ENCODE peak calls at places on chromosomes 1 and 21, in five cellular contexts. R is body of pancreas; I is CD8-positive, alpha-beta T cell; G is left lung; A is HCT116. T is an unnamed sample.

GRCh38 chr1:210377934-210378333 is 49.2 kb downstream of the HHAT start:
- DNase-seq in R (no peak), I (no peak), G (no peak), A (no peak), T (no peak)

GRCh38 chr1:97340951-97341350 is 579.9 kb downstream of the DPYD start:
- DNase-seq in R (no peak), I (no peak), G (no peak), A (no peak), T (no peak)

GRCh38 chr1:45752441-45753052 is 2.1 kb upstream of the IPP start:
- DNase-seq in R (no peak), I (no peak), G (no peak), A (no peak), T (no peak)

GRCh38 chr21:46661211-46661625 is 25.7 kb downstream of the PRMT2 start:
- DNase-seq in R (peak; percentile 47), I (no peak), G (peak; percentile 62), A (no peak), T (peak; percentile 76)

GRCh38 chr1:234960722-234961467 is 167.7 kb downstream of the TOMM20 start:
- DNase-seq in R (peak; percentile 91), I (no peak), G (peak; percentile 55), A (no peak), T (no peak)

GRCh38 chr21:37670883-37671282 is 245.4 kb downstream of the KCNJ6 start:
- DNase-seq in R (no peak), I (no peak), G (no peak), A (no peak), T (no peak)

GRCh38 chr21:36966846-36967657 is 583 bp upstream of the HLCS start:
- DNase-seq in R (peak; percentile 32), I (no peak), G (peak; percentile 36), A (no peak), T (no peak)

GRCh38 chr21:24076179-24076578 is 1531.1 kb downstream of the MRPL39 start:
- DNase-seq in R (no peak), I (no peak), G (no peak), A (no peak), T (no peak)

GRCh38 chr1:59673575-59674467 is 140.9 kb upstream of the HOOK1 start:
- DNase-seq in R (peak; percentile 73), I (no peak), G (peak; percentile 82), A (no peak), T (peak; percentile 88)

GRCh38 chr1:28369225-28369517 is 369 bp upstream of the PHACTR4 start:
- DNase-seq in R (no peak), I (no peak), G (no peak), A (no peak), T (no peak)
- H3K27ac ChIP-seq in R (peak overlapping the region; percentile 95), I (peak overlapping the region; percentile 67), G (peak overlapping the region; percentile 95), A (peak overlapping the region; percentile 92), T (peak overlapping the region; percentile 94)

DNA sequence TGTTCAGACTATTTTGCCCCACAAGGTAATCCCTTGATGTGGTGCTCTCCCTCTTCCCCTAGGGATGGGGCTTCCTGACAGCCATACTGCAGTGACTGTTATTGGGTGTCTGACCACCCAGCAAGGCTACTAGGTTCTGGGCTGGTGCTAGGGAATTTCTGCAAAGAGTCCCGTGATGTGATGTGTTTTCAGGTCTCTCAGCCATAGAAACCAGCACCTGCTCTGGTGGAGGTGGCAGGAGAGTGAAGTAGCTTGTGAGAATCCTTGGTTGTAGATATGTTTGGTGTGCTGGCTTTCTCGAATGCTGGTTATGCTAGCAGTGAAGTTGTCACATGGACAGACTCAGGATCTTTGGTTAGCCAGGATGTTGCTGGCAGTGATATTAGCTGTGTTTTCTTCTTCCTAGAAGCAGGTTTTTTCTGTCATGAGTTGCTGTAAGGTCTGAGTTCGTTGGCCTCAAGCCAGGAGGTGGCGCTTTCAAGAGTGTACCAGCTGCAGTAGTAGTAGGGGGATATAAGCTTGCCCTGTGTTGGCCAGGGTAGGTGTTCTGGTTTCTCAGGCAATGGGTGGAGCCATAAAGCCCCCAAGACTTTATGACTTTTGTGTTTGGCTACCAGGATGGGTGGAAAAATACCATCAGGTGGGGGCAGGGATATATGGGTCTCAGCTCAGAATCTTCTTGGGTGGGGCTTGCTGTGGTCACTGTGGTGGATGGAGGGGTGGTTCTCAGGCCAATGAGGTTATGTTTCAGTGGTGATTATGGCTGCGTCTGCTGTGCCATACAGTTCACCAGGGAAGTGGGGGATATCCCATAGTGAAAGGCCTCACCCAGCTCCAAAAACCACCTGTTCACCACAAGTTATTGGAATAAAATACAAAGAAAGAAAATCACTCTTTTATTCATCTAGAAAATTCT is 1112.3 kb downstream of the KCNT2 start:
- DNase-seq in R (no peak), I (no peak), G (no peak), A (no peak), T (no peak)
- TF ChIP-seq CTCF in R (no peak), I (no peak), G (no peak), A (no peak), T (no peak)

DNA sequence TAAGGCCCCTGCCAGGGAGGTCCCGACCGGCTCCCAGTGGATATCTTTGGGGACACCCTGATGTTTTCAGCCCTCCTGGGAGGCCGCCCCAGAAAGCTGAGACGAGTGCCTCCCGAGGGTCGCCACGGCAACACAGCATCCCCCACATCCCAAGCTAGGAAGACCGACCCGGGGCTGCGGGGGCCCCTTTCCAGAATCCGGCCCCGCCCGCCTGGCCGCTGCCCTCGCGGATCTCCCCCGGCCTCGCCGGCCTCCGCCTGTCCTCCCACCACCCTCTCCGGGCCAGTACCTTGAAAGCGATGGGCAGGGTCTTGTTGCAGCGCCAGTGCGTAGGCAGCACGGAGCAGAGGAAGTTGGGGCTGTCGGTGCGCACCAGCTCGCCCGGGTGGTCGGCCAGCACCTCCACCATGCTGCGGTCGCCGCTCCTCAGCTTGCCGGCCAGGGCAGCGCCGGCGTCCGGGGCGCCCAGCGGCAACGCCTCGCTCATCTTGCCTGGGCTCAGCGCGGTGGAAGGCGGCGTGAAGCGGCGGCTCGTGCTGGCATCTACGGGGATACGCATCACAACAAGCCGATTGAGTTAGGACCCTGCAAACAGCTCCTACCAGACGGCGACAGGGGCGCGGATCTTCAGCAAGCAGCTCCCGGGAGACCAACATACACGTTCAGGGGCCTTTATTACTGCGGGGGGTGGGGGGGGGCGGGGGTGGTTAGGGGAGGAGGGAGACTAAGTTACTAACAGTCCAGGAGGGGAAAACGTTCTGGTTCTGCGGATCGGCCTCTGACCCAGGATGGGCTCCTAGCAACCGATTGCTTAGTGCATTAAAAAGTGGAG is 162.3 kb downstream of the RUNX1 start:
- DNase-seq in R (peak; percentile 22), I (no peak), G (peak; percentile 44), A (no peak), T (peak; percentile 69)
- H3K27ac ChIP-seq in R (peak overlapping the region; percentile 36), I (no peak overlapping the region), G (peak overlapping the region; percentile 99), A (peak overlapping the region; percentile 93), T (peak overlapping the region; percentile 95)

DNA sequence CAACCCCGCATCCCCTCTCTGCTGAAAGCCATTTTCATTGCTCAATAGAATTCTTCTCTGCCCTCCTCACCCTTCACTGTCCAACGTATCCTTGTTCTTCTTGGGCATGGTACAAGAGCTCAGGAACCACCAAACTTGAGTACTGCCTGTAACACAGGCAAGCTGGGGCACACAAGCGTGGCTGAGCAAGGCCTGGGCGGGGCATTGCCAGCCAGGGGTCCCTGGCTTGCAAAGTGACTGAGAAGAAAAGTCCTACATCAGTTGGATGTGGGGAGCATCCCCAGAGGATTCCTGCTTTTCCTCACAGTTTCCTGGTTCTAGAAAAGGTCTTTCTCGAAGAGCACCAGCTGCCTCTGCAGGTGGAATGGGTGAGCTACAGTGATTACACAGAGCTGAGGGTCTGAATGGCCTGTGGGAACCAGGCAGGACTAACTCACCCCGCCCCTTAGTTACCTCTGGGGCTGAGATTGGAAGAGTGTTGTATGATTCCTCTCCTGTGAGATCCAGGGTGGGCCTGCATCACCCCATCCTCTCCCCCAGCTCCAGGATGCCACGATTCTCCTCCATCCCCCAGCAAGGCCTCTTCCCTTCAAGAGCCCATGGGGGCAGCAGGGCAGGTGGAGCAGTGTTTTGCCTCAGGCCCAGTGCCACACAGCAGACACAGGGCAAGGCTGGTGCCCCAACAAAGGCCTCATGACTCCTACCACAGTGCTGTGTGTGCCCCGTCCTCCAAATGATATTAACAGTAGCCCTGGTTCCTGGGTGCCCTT is 121.9 kb downstream of the MATN1 start:
- DNase-seq in R (no peak), I (no peak), G (no peak), A (no peak), T (no peak)
- TF ChIP-seq CTCF in R (no peak), I (no peak), G (no peak), A (no peak), T (no peak)

DNA sequence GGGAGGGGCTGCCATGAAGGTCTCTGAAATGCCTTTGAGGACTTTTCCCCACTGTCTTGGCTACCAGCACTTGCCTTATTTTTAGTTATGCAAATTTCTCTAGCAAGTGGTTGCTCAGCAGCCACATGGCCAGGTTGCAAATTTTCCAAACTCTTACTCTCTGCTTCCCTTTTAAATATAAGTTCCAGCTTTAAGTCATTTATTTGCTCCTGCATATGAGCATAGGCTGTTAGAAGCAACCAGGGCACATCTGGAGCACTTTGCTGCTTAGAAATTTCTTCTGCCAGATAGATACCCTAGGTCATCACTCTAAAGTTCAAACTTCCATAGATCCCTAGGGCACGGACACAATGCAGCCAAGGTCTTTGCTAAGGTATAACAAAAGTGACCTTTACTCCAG is 44.8 kb downstream of the DDAH1 start:
- DNase-seq in R (no peak), I (no peak), G (no peak), A (no peak), T (no peak)
- H3K27ac ChIP-seq in R (no peak overlapping the region), I (no peak overlapping the region), G (no peak overlapping the region), A (no peak overlapping the region), T (no peak overlapping the region)

GRCh38 chr1:21491483-21492170 is 17.6 kb upstream of the ALPL start:
- DNase-seq in R (no peak), I (no peak), G (no peak), A (no peak), T (no peak)

GRCh38 chr1:21489146-21489545 is 20.1 kb upstream of the ALPL start:
- DNase-seq in R (no peak), I (no peak), G (no peak), A (no peak), T (no peak)

GRCh38 chr1:21492171-21492625 is 17.0 kb upstream of the ALPL start:
- DNase-seq in R (no peak), I (no peak), G (no peak), A (no peak), T (no peak)

GRCh38 chr1:21494196-21494595 is 15.0 kb upstream of the ALPL start:
- DNase-seq in R (no peak), I (no peak), G (no peak), A (no peak), T (no peak)

DNA sequence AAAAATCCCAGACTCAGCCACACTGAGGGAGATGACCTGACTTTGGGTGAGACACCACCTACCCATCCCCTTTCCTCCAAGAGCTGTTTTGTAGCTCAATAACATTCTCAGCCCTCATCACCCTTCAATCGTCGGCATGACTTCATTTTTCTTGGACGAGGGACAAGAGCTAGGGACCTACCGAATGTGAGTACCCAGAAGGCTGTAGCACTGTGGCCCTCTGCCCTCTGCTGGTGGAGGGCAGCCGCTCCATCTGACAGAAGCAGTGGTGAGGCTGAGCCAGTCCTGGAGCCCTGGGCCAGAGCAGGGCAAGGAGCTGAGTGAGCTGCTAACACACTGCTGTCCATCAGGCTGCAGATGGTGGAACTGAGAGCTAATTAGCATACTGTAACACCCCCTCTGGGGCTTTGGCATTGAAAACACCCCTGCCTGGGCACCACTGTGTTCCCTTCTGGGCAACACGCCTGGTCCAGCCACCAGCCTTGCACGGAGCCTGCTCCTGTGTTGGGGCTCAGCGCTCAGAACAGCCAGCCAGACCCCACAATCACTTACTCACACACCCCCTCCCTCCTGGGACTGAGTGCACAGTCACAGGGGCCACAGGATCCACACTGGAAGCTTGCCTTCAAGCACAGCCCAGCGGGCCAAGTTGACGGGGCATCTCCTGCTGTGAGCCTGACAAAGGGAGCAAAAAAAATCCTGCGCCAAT is 18.3 kb upstream of the ALPL start:
- DNase-seq in R (peak; percentile 27), I (no peak), G (no peak), A (no peak), T (no peak)
- TF ChIP-seq CTCF in R (peak; percentile 36), I (peak; percentile 15), G (peak; percentile 30), A (peak; percentile 63), T (peak; percentile 37)

T was measured in lower lobe of right lung.